ENCODE peak calls at places on chromosomes 11 and 22, in eight cellular contexts. O is GM12865; L is NCI-H1105 treated with DMSO at 0.1 percent for 48 hours; X is cerebellum; A is stimulated activated CD4-positive, alpha-beta T cell treated with anti-CD3 and anti-CD28 coated beads, TNF-alpha, amount 100 ng/mL, for 4 hours; Z is AG08396; P is cardiac muscle cell; E is mesenteric fat pad. D is an unnamed sample.

GRCh38 chr22:41501209-41501608 is 32.3 kb downstream of the ACO2 start:
- DNase-seq in O (peak), L (no peak), X (no peak), A (no peak), Z (no peak), P (no peak), E (no peak), D (peak)

GRCh38 chr22:46041642-46042041 is 64.7 kb upstream of the WNT7B start:
- DNase-seq in O (no peak), L (no peak), X (no peak), A (no peak), Z (no peak), P (no peak), E (peak), D (no peak)

GRCh38 chr11:101010899-101011298 is 118.7 kb downstream of the PGR start:
- DNase-seq in O (no peak), L (no peak), X (no peak), A (no peak), Z (no peak), P (no peak), E (no peak), D (no peak)

GRCh38 chr11:17439316-17439782 is 37.3 kb downstream of the ABCC8 start:
- DNase-seq in O (no peak), L (peak), X (no peak), A (no peak), Z (no peak), P (no peak), E (no peak), D (no peak)

GRCh38 chr11:69674267-69674885 is 777 bp downstream of the LTO1 start:
- DNase-seq in O (peak), L (no peak), X (no peak), A (no peak), Z (peak), P (no peak), E (peak), D (no peak)

GRCh38 chr11:85823816-85824215 is 12.9 kb upstream of the SYTL2 start:
- DNase-seq in O (peak), L (no peak), X (no peak), A (peak), Z (no peak), P (no peak), E (no peak), D (no peak)

GRCh38 chr11:114279778-114280532 is 16.2 kb upstream of the NNMT start:
- DNase-seq in O (no peak), L (no peak), X (no peak), A (no peak), Z (peak), P (no peak), E (no peak), D (no peak)

GRCh38 chr11:26276798-26277424 is 55.0 kb upstream of the ANO3 start:
- DNase-seq in O (peak), L (peak), X (peak), A (no peak), Z (peak), P (peak), E (no peak), D (peak)

GRCh38 chr11:29449280-29450074 is 567.4 kb downstream of the KCNA4 start:
- DNase-seq in O (no peak), L (no peak), X (no peak), A (no peak), Z (no peak), P (peak), E (no peak), D (no peak)

GRCh38 chr11:70141490-70142014 is 61.5 kb upstream of the FADD start:
- DNase-seq in O (no peak), L (no peak), X (no peak), A (no peak), Z (no peak), P (peak), E (no peak), D (peak)

GRCh38 chr11:114348200-114349191 is 51.8 kb downstream of the C11orf71 start:
- DNase-seq in O (peak), L (peak), X (peak), A (no peak), Z (peak), P (peak), E (no peak), D (peak)

GRCh38 chr11:10373340-10373739 is 68.5 kb downstream of the ADM start:
- DNase-seq in O (no peak), L (peak), X (no peak), A (no peak), Z (no peak), P (no peak), E (no peak), D (no peak)